ENCODE peak calls at places on chromosomes 12 and 14, in ten cellular contexts. One of them, this sample, is unnamed.

GRCh38 chr12:125650587-125650986 is 585.4 kb downstream of the AACS start:
- DNase-seq in progenitor cell of endocrine pancreas: no peak
- DNase-seq in GM20000: no peak
- DNase-seq in epithelial cell of esophagus: no peak
- DNase-seq in KG1: no peak
- DNase-seq in kidney epithelial cell: no peak
- DNase-seq in fibroblast of lung: no peak
- DNase-seq in cardiac fibroblast: no peak
- DNase-seq in activated CD8-positive, alpha-beta memory T cell treated with anti-CD3 and anti-CD28 coated beads for 48 hours: no peak
- DNase-seq in amygdala: no peak
- DNase-seq in this sample: no peak

GRCh38 chr12:124188059-124188458 is 106.8 kb upstream of the RFLNA start:
- DNase-seq in cardiac fibroblast: no peak
- DNase-seq in epithelial cell of esophagus: no peak
- DNase-seq in GM20000: no peak
- DNase-seq in kidney epithelial cell: no peak
- DNase-seq in amygdala: no peak
- DNase-seq in activated CD8-positive, alpha-beta memory T cell treated with anti-CD3 and anti-CD28 coated beads for 48 hours: no peak
- DNase-seq in progenitor cell of endocrine pancreas: no peak
- DNase-seq in fibroblast of lung: no peak
- DNase-seq in KG1: no peak
- DNase-seq in this sample: no peak

GRCh38 chr14:105132921-105133320 is 35.7 kb downstream of the JAG2 start:
- DNase-seq in epithelial cell of esophagus: no peak
- DNase-seq in KG1: no peak
- DNase-seq in progenitor cell of endocrine pancreas: no peak
- DNase-seq in GM20000: no peak
- DNase-seq in fibroblast of lung: no peak
- DNase-seq in activated CD8-positive, alpha-beta memory T cell treated with anti-CD3 and anti-CD28 coated beads for 48 hours: no peak
- DNase-seq in amygdala: no peak
- DNase-seq in cardiac fibroblast: no peak
- DNase-seq in kidney epithelial cell: no peak
- DNase-seq in this sample: no peak

GRCh38 chr12:16606201-16606849 is 363 bp upstream of the LMO3 start:
- DNase-seq in epithelial cell of esophagus: peak; percentile 47
- DNase-seq in progenitor cell of endocrine pancreas: peak; percentile 56
- DNase-seq in KG1: no peak
- DNase-seq in kidney epithelial cell: no peak
- DNase-seq in activated CD8-positive, alpha-beta memory T cell treated with anti-CD3 and anti-CD28 coated beads for 48 hours: no peak
- DNase-seq in GM20000: peak; percentile 23
- DNase-seq in amygdala: peak; percentile 41
- DNase-seq in cardiac fibroblast: peak; percentile 48
- DNase-seq in fibroblast of lung: peak; percentile 53
- DNase-seq in this sample: peak; percentile 74

GRCh38 chr12:7190268-7191055 is 976 bp downstream of the PEX5 start:
- DNase-seq in GM20000: no peak
- DNase-seq in amygdala: peak; percentile 37
- DNase-seq in KG1: no peak
- DNase-seq in epithelial cell of esophagus: peak; percentile 17
- DNase-seq in fibroblast of lung: peak; percentile 20
- DNase-seq in activated CD8-positive, alpha-beta memory T cell treated with anti-CD3 and anti-CD28 coated beads for 48 hours: peak; percentile 5
- DNase-seq in kidney epithelial cell: no peak
- DNase-seq in progenitor cell of endocrine pancreas: peak; percentile 31
- DNase-seq in cardiac fibroblast: peak; percentile 35
- DNase-seq in this sample: no peak

GRCh38 chr12:11727133-11727664 is 77.7 kb downstream of the ETV6 start:
- DNase-seq in kidney epithelial cell: no peak
- DNase-seq in GM20000: no peak
- DNase-seq in amygdala: no peak
- DNase-seq in fibroblast of lung: no peak
- DNase-seq in progenitor cell of endocrine pancreas: no peak
- DNase-seq in epithelial cell of esophagus: no peak
- DNase-seq in cardiac fibroblast: no peak
- DNase-seq in KG1: no peak
- DNase-seq in activated CD8-positive, alpha-beta memory T cell treated with anti-CD3 and anti-CD28 coated beads for 48 hours: peak; percentile 32
- DNase-seq in this sample: no peak

GRCh38 chr12:52006726-52007157 is at the start of gene TAMALIN:
- DNase-seq in kidney epithelial cell: no peak
- DNase-seq in GM20000: peak; percentile 81
- DNase-seq in activated CD8-positive, alpha-beta memory T cell treated with anti-CD3 and anti-CD28 coated beads for 48 hours: peak; percentile 53
- DNase-seq in epithelial cell of esophagus: no peak
- DNase-seq in amygdala: no peak
- DNase-seq in fibroblast of lung: peak; percentile 53
- DNase-seq in progenitor cell of endocrine pancreas: peak; percentile 48
- DNase-seq in cardiac fibroblast: peak; percentile 47
- DNase-seq in KG1: no peak
- DNase-seq in this sample: peak; percentile 89

GRCh38 chr14:49467091-49467490 is 119.1 kb downstream of the RPS29 start:
- DNase-seq in fibroblast of lung: no peak
- DNase-seq in epithelial cell of esophagus: no peak
- DNase-seq in progenitor cell of endocrine pancreas: no peak
- DNase-seq in cardiac fibroblast: no peak
- DNase-seq in kidney epithelial cell: no peak
- DNase-seq in amygdala: no peak
- DNase-seq in GM20000: no peak
- DNase-seq in KG1: no peak
- DNase-seq in activated CD8-positive, alpha-beta memory T cell treated with anti-CD3 and anti-CD28 coated beads for 48 hours: no peak
- DNase-seq in this sample: no peak

GRCh38 chr14:105616802-105617192 is 90.4 kb downstream of the TMEM121 start:
- DNase-seq in fibroblast of lung: no peak
- DNase-seq in KG1: no peak
- DNase-seq in kidney epithelial cell: no peak
- DNase-seq in cardiac fibroblast: no peak
- DNase-seq in activated CD8-positive, alpha-beta memory T cell treated with anti-CD3 and anti-CD28 coated beads for 48 hours: no peak
- DNase-seq in epithelial cell of esophagus: no peak
- DNase-seq in progenitor cell of endocrine pancreas: no peak
- DNase-seq in amygdala: no peak
- DNase-seq in GM20000: no peak
- DNase-seq in this sample: no peak

GRCh38 chr12:63882844-63883243 is 38.3 kb downstream of the SRGAP1 start:
- DNase-seq in cardiac fibroblast: no peak
- DNase-seq in epithelial cell of esophagus: no peak
- DNase-seq in progenitor cell of endocrine pancreas: no peak
- DNase-seq in kidney epithelial cell: no peak
- DNase-seq in GM20000: no peak
- DNase-seq in KG1: no peak
- DNase-seq in amygdala: no peak
- DNase-seq in activated CD8-positive, alpha-beta memory T cell treated with anti-CD3 and anti-CD28 coated beads for 48 hours: no peak
- DNase-seq in fibroblast of lung: peak; percentile 35
- DNase-seq in this sample: no peak

GRCh38 chr14:57418999-57419398 is 28.6 kb downstream of the NAA30 start:
- DNase-seq in KG1: no peak
- DNase-seq in activated CD8-positive, alpha-beta memory T cell treated with anti-CD3 and anti-CD28 coated beads for 48 hours: no peak
- DNase-seq in kidney epithelial cell: no peak
- DNase-seq in cardiac fibroblast: no peak
- DNase-seq in fibroblast of lung: no peak
- DNase-seq in amygdala: no peak
- DNase-seq in progenitor cell of endocrine pancreas: no peak
- DNase-seq in GM20000: no peak
- DNase-seq in epithelial cell of esophagus: no peak
- DNase-seq in this sample: no peak

GRCh38 chr14:93683241-93683640 is 105.0 kb downstream of the PRIMA1 start:
- DNase-seq in activated CD8-positive, alpha-beta memory T cell treated with anti-CD3 and anti-CD28 coated beads for 48 hours: no peak
- DNase-seq in epithelial cell of esophagus: no peak
- DNase-seq in progenitor cell of endocrine pancreas: no peak
- DNase-seq in KG1: no peak
- DNase-seq in amygdala: no peak
- DNase-seq in fibroblast of lung: no peak
- DNase-seq in GM20000: no peak
- DNase-seq in cardiac fibroblast: no peak
- DNase-seq in kidney epithelial cell: no peak
- DNase-seq in this sample: no peak

GRCh38 chr12:70920251-70920851 is at the start of gene PTPRR:
- DNase-seq in activated CD8-positive, alpha-beta memory T cell treated with anti-CD3 and anti-CD28 coated beads for 48 hours: no peak
- DNase-seq in progenitor cell of endocrine pancreas: no peak
- DNase-seq in kidney epithelial cell: no peak
- DNase-seq in GM20000: no peak
- DNase-seq in amygdala: peak; percentile 36
- DNase-seq in cardiac fibroblast: no peak
- DNase-seq in KG1: no peak
- DNase-seq in epithelial cell of esophagus: no peak
- DNase-seq in fibroblast of lung: no peak
- DNase-seq in this sample: no peak

GRCh38 chr12:6336079-6336858 is 5.6 kb downstream of the TNFRSF1A start:
- DNase-seq in GM20000: peak; percentile 78
- DNase-seq in cardiac fibroblast: peak; percentile 100
- DNase-seq in kidney epithelial cell: peak; percentile 99
- DNase-seq in fibroblast of lung: peak; percentile 100
- DNase-seq in epithelial cell of esophagus: peak; percentile 99
- DNase-seq in KG1: peak; percentile 43
- DNase-seq in amygdala: peak; percentile 44
- DNase-seq in activated CD8-positive, alpha-beta memory T cell treated with anti-CD3 and anti-CD28 coated beads for 48 hours: no peak
- DNase-seq in progenitor cell of endocrine pancreas: peak; percentile 73
- DNase-seq in this sample: peak; percentile 96

GRCh38 chr12:43237238-43237879 is 314.6 kb downstream of the ADAMTS20 start:
- DNase-seq in kidney epithelial cell: no peak
- DNase-seq in cardiac fibroblast: no peak
- DNase-seq in fibroblast of lung: no peak
- DNase-seq in epithelial cell of esophagus: no peak
- DNase-seq in activated CD8-positive, alpha-beta memory T cell treated with anti-CD3 and anti-CD28 coated beads for 48 hours: no peak
- DNase-seq in KG1: no peak
- DNase-seq in progenitor cell of endocrine pancreas: no peak
- DNase-seq in amygdala: no peak
- DNase-seq in GM20000: no peak
- DNase-seq in this sample: no peak

GRCh38 chr12:70049596-70050360 is 193.5 kb upstream of the CNOT2 start:
- DNase-seq in epithelial cell of esophagus: peak; percentile 95
- DNase-seq in cardiac fibroblast: no peak
- DNase-seq in activated CD8-positive, alpha-beta memory T cell treated with anti-CD3 and anti-CD28 coated beads for 48 hours: no peak
- DNase-seq in amygdala: no peak
- DNase-seq in KG1: no peak
- DNase-seq in fibroblast of lung: no peak
- DNase-seq in progenitor cell of endocrine pancreas: no peak
- DNase-seq in GM20000: peak; percentile 29
- DNase-seq in kidney epithelial cell: peak; percentile 16
- DNase-seq in this sample: no peak

GRCh38 chr14:81464253-81465001 is 64.3 kb upstream of the STON2 start:
- DNase-seq in activated CD8-positive, alpha-beta memory T cell treated with anti-CD3 and anti-CD28 coated beads for 48 hours: no peak
- DNase-seq in amygdala: peak; percentile 61
- DNase-seq in epithelial cell of esophagus: peak; percentile 58
- DNase-seq in KG1: peak; percentile 81
- DNase-seq in kidney epithelial cell: no peak
- DNase-seq in GM20000: peak; percentile 75
- DNase-seq in progenitor cell of endocrine pancreas: peak; percentile 44
- DNase-seq in fibroblast of lung: peak; percentile 39
- DNase-seq in cardiac fibroblast: peak; percentile 77
- DNase-seq in this sample: no peak

GRCh38 chr12:114616081-114616480 is 67.9 kb downstream of the TBX3 start:
- DNase-seq in fibroblast of lung: no peak
- DNase-seq in GM20000: no peak
- DNase-seq in amygdala: no peak
- DNase-seq in kidney epithelial cell: no peak
- DNase-seq in activated CD8-positive, alpha-beta memory T cell treated with anti-CD3 and anti-CD28 coated beads for 48 hours: no peak
- DNase-seq in epithelial cell of esophagus: no peak
- DNase-seq in cardiac fibroblast: no peak
- DNase-seq in KG1: no peak
- DNase-seq in progenitor cell of endocrine pancreas: no peak
- DNase-seq in this sample: no peak

GRCh38 chr12:2198088-2198501 is 145.3 kb downstream of the CACNA1C start:
- DNase-seq in cardiac fibroblast: peak; percentile 56
- DNase-seq in epithelial cell of esophagus: peak; percentile 7
- DNase-seq in progenitor cell of endocrine pancreas: no peak
- DNase-seq in activated CD8-positive, alpha-beta memory T cell treated with anti-CD3 and anti-CD28 coated beads for 48 hours: no peak
- DNase-seq in amygdala: no peak
- DNase-seq in KG1: no peak
- DNase-seq in GM20000: no peak
- DNase-seq in kidney epithelial cell: peak; percentile 57
- DNase-seq in fibroblast of lung: peak; percentile 91
- DNase-seq in this sample: no peak

GRCh38 chr12:74365178-74365964 is 172.3 kb upstream of the ATXN7L3B start:
- DNase-seq in KG1: no peak
- DNase-seq in cardiac fibroblast: peak; percentile 80
- DNase-seq in GM20000: peak; percentile 7
- DNase-seq in epithelial cell of esophagus: peak; percentile 66
- DNase-seq in kidney epithelial cell: no peak
- DNase-seq in progenitor cell of endocrine pancreas: no peak
- DNase-seq in activated CD8-positive, alpha-beta memory T cell treated with anti-CD3 and anti-CD28 coated beads for 48 hours: no peak
- DNase-seq in fibroblast of lung: peak; percentile 47
- DNase-seq in amygdala: no peak
- DNase-seq in this sample: no peak

GRCh38 chr14:35829449-35829848 is 3.3 kb downstream of the BRMS1L start:
- DNase-seq in kidney epithelial cell: no peak
- DNase-seq in fibroblast of lung: peak; percentile 63
- DNase-seq in cardiac fibroblast: peak; percentile 47
- DNase-seq in progenitor cell of endocrine pancreas: no peak
- DNase-seq in activated CD8-positive, alpha-beta memory T cell treated with anti-CD3 and anti-CD28 coated beads for 48 hours: no peak
- DNase-seq in amygdala: no peak
- DNase-seq in KG1: no peak
- DNase-seq in GM20000: no peak
- DNase-seq in epithelial cell of esophagus: no peak
- DNase-seq in this sample: no peak

GRCh38 chr12:92206596-92206995 is 61.0 kb upstream of the BTG1 start:
- DNase-seq in activated CD8-positive, alpha-beta memory T cell treated with anti-CD3 and anti-CD28 coated beads for 48 hours: no peak
- DNase-seq in cardiac fibroblast: peak; percentile 17
- DNase-seq in fibroblast of lung: no peak
- DNase-seq in epithelial cell of esophagus: peak; percentile 14
- DNase-seq in KG1: no peak
- DNase-seq in GM20000: no peak
- DNase-seq in progenitor cell of endocrine pancreas: no peak
- DNase-seq in kidney epithelial cell: no peak
- DNase-seq in amygdala: no peak
- DNase-seq in this sample: no peak

GRCh38 chr12:112303004-112303403 is 79.2 kb downstream of the HECTD4 start:
- DNase-seq in GM20000: peak; percentile 79
- DNase-seq in amygdala: no peak
- DNase-seq in cardiac fibroblast: peak; percentile 93
- DNase-seq in progenitor cell of endocrine pancreas: no peak
- DNase-seq in activated CD8-positive, alpha-beta memory T cell treated with anti-CD3 and anti-CD28 coated beads for 48 hours: no peak
- DNase-seq in kidney epithelial cell: peak; percentile 55
- DNase-seq in KG1: no peak
- DNase-seq in epithelial cell of esophagus: peak; percentile 87
- DNase-seq in fibroblast of lung: peak; percentile 86
- DNase-seq in this sample: no peak

GRCh38 chr14:30983858-30984257 is 41.6 kb upstream of the AP4S1 start:
- DNase-seq in amygdala: no peak
- DNase-seq in fibroblast of lung: no peak
- DNase-seq in cardiac fibroblast: no peak
- DNase-seq in progenitor cell of endocrine pancreas: no peak
- DNase-seq in KG1: no peak
- DNase-seq in activated CD8-positive, alpha-beta memory T cell treated with anti-CD3 and anti-CD28 coated beads for 48 hours: no peak
- DNase-seq in epithelial cell of esophagus: no peak
- DNase-seq in kidney epithelial cell: no peak
- DNase-seq in GM20000: no peak
- DNase-seq in this sample: no peak

GRCh38 chr14:63487724-63488123 is 55.5 kb downstream of the PPP2R5E start:
- DNase-seq in KG1: no peak
- DNase-seq in epithelial cell of esophagus: no peak
- DNase-seq in fibroblast of lung: no peak
- DNase-seq in cardiac fibroblast: no peak
- DNase-seq in kidney epithelial cell: no peak
- DNase-seq in GM20000: no peak
- DNase-seq in activated CD8-positive, alpha-beta memory T cell treated with anti-CD3 and anti-CD28 coated beads for 48 hours: no peak
- DNase-seq in amygdala: no peak
- DNase-seq in progenitor cell of endocrine pancreas: no peak
- DNase-seq in this sample: no peak

GRCh38 chr14:59278111-59278510 is 89.6 kb downstream of the DAAM1 start:
- DNase-seq in KG1: no peak
- DNase-seq in fibroblast of lung: peak; percentile 96
- DNase-seq in activated CD8-positive, alpha-beta memory T cell treated with anti-CD3 and anti-CD28 coated beads for 48 hours: no peak
- DNase-seq in epithelial cell of esophagus: peak; percentile 91
- DNase-seq in cardiac fibroblast: peak; percentile 97
- DNase-seq in amygdala: no peak
- DNase-seq in GM20000: no peak
- DNase-seq in kidney epithelial cell: peak; percentile 85
- DNase-seq in progenitor cell of endocrine pancreas: no peak
- DNase-seq in this sample: no peak

This sample was measured in sciatic nerve.